ENCODE peak calls at places on chromosomes 11 and 22, in four cellular contexts. I is fibroblast of gingiva, S is heart right ventricle, Q is endothelial cell. Z is an unnamed sample.

GRCh38 chr22:23251445-23252093 is 71.3 kb downstream of the BCR start:
- DNase-seq in I (no peak), S (no peak), Q (no peak), Z (no peak)

GRCh38 chr22:29799217-29799680 is 32.1 kb downstream of the UQCR10 start:
- DNase-seq in I (peak; percentile 99), S (peak; percentile 84), Q (no peak), Z (peak; percentile 94)

GRCh38 chr11:33479216-33479615 is 221.4 kb downstream of the C11orf91 start:
- DNase-seq in I (no peak), S (no peak), Q (no peak), Z (no peak)

GRCh38 chr11:75145972-75146519 is 4.9 kb upstream of the SLCO2B1 start:
- DNase-seq in I (no peak), S (no peak), Q (no peak), Z (no peak)

GRCh38 chr11:112795142-112795815 is 165.9 kb upstream of the NCAM1 start:
- DNase-seq in I (no peak), S (no peak), Q (peak; percentile 63), Z (no peak)

GRCh38 chr11:14119357-14119756 is 156.8 kb downstream of the SPON1 start:
- DNase-seq in I (no peak), S (no peak), Q (no peak), Z (no peak)

GRCh38 chr11:62823677-62824076 is 8.2 kb downstream of the STX5 start:
- DNase-seq in I (no peak), S (no peak), Q (no peak), Z (no peak)

GRCh38 chr11:13834463-13834862 is 128.1 kb upstream of the SPON1 start:
- DNase-seq in I (no peak), S (no peak), Q (peak; percentile 58), Z (no peak)

Z was measured in upper lobe of right lung.